ENCODE peak calls at places on chromosomes 6 and 20, in six cellular contexts. One of them, this sample, is unnamed.
A peak's percentile ranks its signal among the peaks of the same experiment; 100 is the strongest.

GRCh38 chr6:94813806-94814205 is 763.5 kb upstream of the MANEA start:
- DNase-seq in A172: no peak
- DNase-seq in stimulated activated naive CD4-positive, alpha-beta T cell: no peak
- DNase-seq in NCI-H2029 treated with DMSO at 0.1 percent for 48 hours: no peak
- DNase-seq in WTC11: no peak
- DNase-seq in fibroblast of gingiva: no peak
- DNase-seq in this sample: no peak

GRCh38 chr6:23348185-23348584 is 777.8 kb upstream of the NRSN1 start:
- DNase-seq in A172: no peak
- DNase-seq in stimulated activated naive CD4-positive, alpha-beta T cell: no peak
- DNase-seq in NCI-H2029 treated with DMSO at 0.1 percent for 48 hours: no peak
- DNase-seq in WTC11: no peak
- DNase-seq in fibroblast of gingiva: no peak
- DNase-seq in this sample: no peak

GRCh38 chr20:14896569-14896968 is 559.2 kb upstream of the FLRT3 start:
- DNase-seq in A172: no peak
- DNase-seq in stimulated activated naive CD4-positive, alpha-beta T cell: no peak
- DNase-seq in NCI-H2029 treated with DMSO at 0.1 percent for 48 hours: no peak
- DNase-seq in WTC11: no peak
- DNase-seq in fibroblast of gingiva: no peak
- DNase-seq in this sample: no peak

GRCh38 chr6:30821862-30822784 is 62.2 kb upstream of the DDR1 start:
- DNase-seq in A172: no peak
- DNase-seq in stimulated activated naive CD4-positive, alpha-beta T cell: no peak
- DNase-seq in NCI-H2029 treated with DMSO at 0.1 percent for 48 hours: no peak
- DNase-seq in WTC11: no peak
- DNase-seq in fibroblast of gingiva: peak; percentile 32
- DNase-seq in this sample: no peak

GRCh38 chr6:53906842-53907241 is 112.0 kb downstream of the LRRC1 start:
- DNase-seq in A172: no peak
- DNase-seq in stimulated activated naive CD4-positive, alpha-beta T cell: no peak
- DNase-seq in NCI-H2029 treated with DMSO at 0.1 percent for 48 hours: no peak
- DNase-seq in WTC11: no peak
- DNase-seq in fibroblast of gingiva: peak; percentile 80
- DNase-seq in this sample: no peak

GRCh38 chr20:41392295-41392694 is 25.7 kb upstream of the EMILIN3 start:
- DNase-seq in A172: no peak
- DNase-seq in stimulated activated naive CD4-positive, alpha-beta T cell: no peak
- DNase-seq in NCI-H2029 treated with DMSO at 0.1 percent for 48 hours: no peak
- DNase-seq in WTC11: no peak
- DNase-seq in fibroblast of gingiva: no peak
- DNase-seq in this sample: no peak

GRCh38 chr6:11251553-11252358 is 19.3 kb upstream of the NEDD9 start:
- DNase-seq in A172: peak; percentile 47
- DNase-seq in stimulated activated naive CD4-positive, alpha-beta T cell: no peak
- DNase-seq in NCI-H2029 treated with DMSO at 0.1 percent for 48 hours: peak; percentile 14
- DNase-seq in WTC11: no peak
- DNase-seq in fibroblast of gingiva: peak; percentile 70
- DNase-seq in this sample: peak; percentile 85

GRCh38 chr6:157092736-157093135 is 230.6 kb downstream of the TMEM242 start:
- DNase-seq in A172: no peak
- DNase-seq in stimulated activated naive CD4-positive, alpha-beta T cell: no peak
- DNase-seq in NCI-H2029 treated with DMSO at 0.1 percent for 48 hours: peak; percentile 98
- DNase-seq in WTC11: no peak
- DNase-seq in fibroblast of gingiva: no peak
- DNase-seq in this sample: no peak

GRCh38 chr6:20583447-20583806 is 49.2 kb downstream of the CDKAL1 start:
- DNase-seq in A172: no peak
- DNase-seq in stimulated activated naive CD4-positive, alpha-beta T cell: no peak
- DNase-seq in NCI-H2029 treated with DMSO at 0.1 percent for 48 hours: peak; percentile 98
- DNase-seq in WTC11: no peak
- DNase-seq in fibroblast of gingiva: no peak
- DNase-seq in this sample: no peak

GRCh38 chr6:52534966-52535390 is 41.9 kb downstream of the TRAM2 start:
- DNase-seq in A172: no peak
- DNase-seq in stimulated activated naive CD4-positive, alpha-beta T cell: no peak
- DNase-seq in NCI-H2029 treated with DMSO at 0.1 percent for 48 hours: no peak
- DNase-seq in WTC11: no peak
- DNase-seq in fibroblast of gingiva: no peak
- DNase-seq in this sample: no peak

GRCh38 chr6:3773696-3774298 is 22.3 kb upstream of the PXDC1 start:
- DNase-seq in A172: no peak
- DNase-seq in stimulated activated naive CD4-positive, alpha-beta T cell: no peak
- DNase-seq in NCI-H2029 treated with DMSO at 0.1 percent for 48 hours: no peak
- DNase-seq in WTC11: no peak
- DNase-seq in fibroblast of gingiva: peak; percentile 83
- DNase-seq in this sample: no peak

GRCh38 chr20:41738584-41739193 is 120.5 kb upstream of the CHD6 start:
- DNase-seq in A172: peak; percentile 51
- DNase-seq in stimulated activated naive CD4-positive, alpha-beta T cell: no peak
- DNase-seq in NCI-H2029 treated with DMSO at 0.1 percent for 48 hours: peak; percentile 11
- DNase-seq in WTC11: peak; percentile 71
- DNase-seq in fibroblast of gingiva: peak; percentile 23
- DNase-seq in this sample: peak; percentile 41

GRCh38 chr20:10314198-10314597 is 95.6 kb downstream of the SNAP25 start:
- DNase-seq in A172: no peak
- DNase-seq in stimulated activated naive CD4-positive, alpha-beta T cell: no peak
- DNase-seq in NCI-H2029 treated with DMSO at 0.1 percent for 48 hours: no peak
- DNase-seq in WTC11: no peak
- DNase-seq in fibroblast of gingiva: peak; percentile 73
- DNase-seq in this sample: peak; percentile 64

GRCh38 chr6:74604279-74604678 is 601.6 kb downstream of the COL12A1 start:
- DNase-seq in A172: no peak
- DNase-seq in stimulated activated naive CD4-positive, alpha-beta T cell: no peak
- DNase-seq in NCI-H2029 treated with DMSO at 0.1 percent for 48 hours: no peak
- DNase-seq in WTC11: no peak
- DNase-seq in fibroblast of gingiva: no peak
- DNase-seq in this sample: no peak

GRCh38 chr6:160215232-160215631 is 43.4 kb downstream of the SLC22A2 start:
- DNase-seq in A172: peak; percentile 6
- DNase-seq in stimulated activated naive CD4-positive, alpha-beta T cell: no peak
- DNase-seq in NCI-H2029 treated with DMSO at 0.1 percent for 48 hours: no peak
- DNase-seq in WTC11: no peak
- DNase-seq in fibroblast of gingiva: no peak
- DNase-seq in this sample: no peak

GRCh38 chr20:21143194-21143890 is 17.5 kb downstream of the KIZ start:
- DNase-seq in A172: no peak
- DNase-seq in stimulated activated naive CD4-positive, alpha-beta T cell: no peak
- DNase-seq in NCI-H2029 treated with DMSO at 0.1 percent for 48 hours: no peak
- DNase-seq in WTC11: no peak
- DNase-seq in fibroblast of gingiva: no peak
- DNase-seq in this sample: no peak

GRCh38 chr6:125962900-125963497 is 6.4 kb downstream of the HINT3 start:
- DNase-seq in A172: no peak
- DNase-seq in stimulated activated naive CD4-positive, alpha-beta T cell: no peak
- DNase-seq in NCI-H2029 treated with DMSO at 0.1 percent for 48 hours: no peak
- DNase-seq in WTC11: no peak
- DNase-seq in fibroblast of gingiva: no peak
- DNase-seq in this sample: no peak

GRCh38 chr6:37209461-37210205 is 39.7 kb downstream of the PIM1 start:
- DNase-seq in A172: no peak
- DNase-seq in stimulated activated naive CD4-positive, alpha-beta T cell: peak; percentile 54
- DNase-seq in NCI-H2029 treated with DMSO at 0.1 percent for 48 hours: no peak
- DNase-seq in WTC11: no peak
- DNase-seq in fibroblast of gingiva: no peak
- DNase-seq in this sample: no peak

GRCh38 chr6:4403828-4404227 is 268.5 kb upstream of the ECI2 start:
- DNase-seq in A172: no peak
- DNase-seq in stimulated activated naive CD4-positive, alpha-beta T cell: no peak
- DNase-seq in NCI-H2029 treated with DMSO at 0.1 percent for 48 hours: peak; percentile 53
- DNase-seq in WTC11: no peak
- DNase-seq in fibroblast of gingiva: peak; percentile 76
- DNase-seq in this sample: no peak

GRCh38 chr6:135657207-135657606 is 159.7 kb upstream of the AHI1 start:
- DNase-seq in A172: no peak
- DNase-seq in stimulated activated naive CD4-positive, alpha-beta T cell: no peak
- DNase-seq in NCI-H2029 treated with DMSO at 0.1 percent for 48 hours: peak; percentile 61
- DNase-seq in WTC11: no peak
- DNase-seq in fibroblast of gingiva: no peak
- DNase-seq in this sample: no peak

GRCh38 chr6:170172825-170173231 is 118.0 kb downstream of the DLL1 start:
- DNase-seq in A172: no peak
- DNase-seq in stimulated activated naive CD4-positive, alpha-beta T cell: no peak
- DNase-seq in NCI-H2029 treated with DMSO at 0.1 percent for 48 hours: no peak
- DNase-seq in WTC11: no peak
- DNase-seq in fibroblast of gingiva: no peak
- DNase-seq in this sample: no peak

GRCh38 chr6:68967549-68968300 is 332.6 kb downstream of the ADGRB3 start:
- DNase-seq in A172: peak; percentile 41
- DNase-seq in stimulated activated naive CD4-positive, alpha-beta T cell: no peak
- DNase-seq in NCI-H2029 treated with DMSO at 0.1 percent for 48 hours: peak; percentile 28
- DNase-seq in WTC11: peak; percentile 62
- DNase-seq in fibroblast of gingiva: peak; percentile 14
- DNase-seq in this sample: peak; percentile 70

GRCh38 chr6:13304101-13304500 is 24.2 kb downstream of the TBC1D7 start:
- DNase-seq in A172: no peak
- DNase-seq in stimulated activated naive CD4-positive, alpha-beta T cell: no peak
- DNase-seq in NCI-H2029 treated with DMSO at 0.1 percent for 48 hours: no peak
- DNase-seq in WTC11: no peak
- DNase-seq in fibroblast of gingiva: no peak
- DNase-seq in this sample: no peak

GRCh38 chr6:37826993-37827392 is 7.5 kb downstream of the ZFAND3 start:
- DNase-seq in A172: no peak
- DNase-seq in stimulated activated naive CD4-positive, alpha-beta T cell: no peak
- DNase-seq in NCI-H2029 treated with DMSO at 0.1 percent for 48 hours: no peak
- DNase-seq in WTC11: no peak
- DNase-seq in fibroblast of gingiva: no peak
- DNase-seq in this sample: no peak